ENCODE peak calls at places on chromosomes 1 and 21, in seven cellular contexts. V is CD4-positive, alpha-beta memory T cell; U is prostate gland; R is naive thymus-derived CD4-positive, alpha-beta T cell; N is heart left ventricle; L is sigmoid colon; D is suprapubic skin. H is an unnamed sample.

GRCh38 chr1:75542818-75543570 is 67.9 kb downstream of the SLC44A5 start:
- DNase-seq in V (no peak), U (no peak), R (no peak), N (no peak), L (no peak), D (no peak), H (no peak)

GRCh38 chr1:36206323-36206858 is 17.9 kb upstream of the THRAP3 start:
- DNase-seq in V (no peak), U (no peak), R (no peak), N (no peak), L (no peak), D (no peak), H (no peak)

GRCh38 chr1:205537386-205538018 is 33.0 kb downstream of the CDK18 start:
- DNase-seq in V (no peak), U (no peak), R (no peak), N (peak; percentile 5), L (peak; percentile 27), D (peak; percentile 31), H (no peak)

GRCh38 chr1:207073906-207074820 is 14.5 kb upstream of the C4BPB start:
- DNase-seq in V (no peak), U (no peak), R (no peak), N (no peak), L (no peak), D (no peak), H (no peak)

GRCh38 chr1:201272838-201273237 is 10.5 kb upstream of the PKP1 start:
- DNase-seq in V (no peak), U (no peak), R (no peak), N (no peak), L (no peak), D (peak; percentile 65), H (no peak)

GRCh38 chr1:41371630-41372599 is 10.7 kb downstream of the FOXO6 start:
- DNase-seq in V (no peak), U (no peak), R (no peak), N (peak; percentile 52), L (no peak), D (no peak), H (no peak)

GRCh38 chr1:3610165-3610822 is 1.0 kb downstream of the MEGF6 start:
- DNase-seq in V (no peak), U (no peak), R (no peak), N (no peak), L (no peak), D (no peak), H (no peak)

GRCh38 chr1:57712846-57713245 is 289.0 kb upstream of the DAB1 start:
- DNase-seq in V (no peak), U (no peak), R (no peak), N (no peak), L (no peak), D (no peak), H (no peak)

GRCh38 chr1:9289724-9290493 is 2.8 kb upstream of the SPSB1 start:
- DNase-seq in V (no peak), U (peak; percentile 27), R (no peak), N (no peak), L (peak; percentile 89), D (no peak), H (peak; percentile 87)

GRCh38 chr1:179714623-179715022 is 28.5 kb upstream of the FAM163A start:
- DNase-seq in V (no peak), U (no peak), R (no peak), N (no peak), L (no peak), D (no peak), H (no peak)

GRCh38 chr1:179714159-179714558 is 28.9 kb upstream of the FAM163A start:
- DNase-seq in V (no peak), U (no peak), R (no peak), N (no peak), L (no peak), D (no peak), H (no peak)

DNA sequence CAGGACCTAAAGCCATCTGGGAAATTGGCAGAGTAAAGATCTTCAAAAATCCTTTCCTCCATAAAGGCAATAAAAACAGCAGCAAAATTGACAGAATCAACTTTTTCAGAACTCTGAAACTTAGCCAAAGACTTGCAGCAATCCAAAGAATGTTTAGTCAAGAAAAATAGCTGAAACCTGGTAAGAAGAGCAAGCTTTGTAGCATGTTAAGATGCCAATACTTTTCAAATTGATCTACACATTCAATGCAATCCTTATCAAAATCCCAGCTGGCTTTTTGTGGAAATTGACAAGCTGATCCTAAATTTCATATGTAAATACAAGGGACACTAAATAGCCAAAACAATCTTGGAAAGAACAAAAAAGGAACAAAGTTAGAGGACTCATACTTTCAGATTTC is 23.8 kb upstream of the FAM163A start:
- DNase-seq in V (no peak), U (no peak), R (no peak), N (no peak), L (no peak), D (no peak), H (no peak)
- H3K9me3 ChIP-seq in V (no peaks in the 10 kb centered on the region), U (no peaks in the 10 kb centered on the region), R (no peaks in the 10 kb centered on the region), N (peaks cover 65% of the 10 kb centered on the region), L (no peaks in the 10 kb centered on the region), D (peaks cover 36% of the 10 kb centered on the region), H (no peaks in the 10 kb centered on the region)

GRCh38 chr21:8992731-8993174 is 1528.6 kb upstream of the TPTE start:
- DNase-seq in V (no peak), U (no peak), R (no peak), N (no peak), L (peak; percentile 65), D (peak; percentile 83), H (no peak)

GRCh38 chr21:8994640-8995511 is 1526.5 kb upstream of the TPTE start:
- DNase-seq in V (no peak), U (no peak), R (no peak), N (no peak), L (no peak), D (no peak), H (no peak)

GRCh38 chr21:8993943-8994639 is 1527.3 kb upstream of the TPTE start:
- DNase-seq in V (no peak), U (no peak), R (no peak), N (no peak), L (no peak), D (no peak), H (no peak)

GRCh38 chr21:8991968-8992621 is 1529.3 kb upstream of the TPTE start:
- DNase-seq in V (no peak), U (no peak), R (no peak), N (no peak), L (peak; percentile 53), D (no peak), H (no peak)

DNA sequence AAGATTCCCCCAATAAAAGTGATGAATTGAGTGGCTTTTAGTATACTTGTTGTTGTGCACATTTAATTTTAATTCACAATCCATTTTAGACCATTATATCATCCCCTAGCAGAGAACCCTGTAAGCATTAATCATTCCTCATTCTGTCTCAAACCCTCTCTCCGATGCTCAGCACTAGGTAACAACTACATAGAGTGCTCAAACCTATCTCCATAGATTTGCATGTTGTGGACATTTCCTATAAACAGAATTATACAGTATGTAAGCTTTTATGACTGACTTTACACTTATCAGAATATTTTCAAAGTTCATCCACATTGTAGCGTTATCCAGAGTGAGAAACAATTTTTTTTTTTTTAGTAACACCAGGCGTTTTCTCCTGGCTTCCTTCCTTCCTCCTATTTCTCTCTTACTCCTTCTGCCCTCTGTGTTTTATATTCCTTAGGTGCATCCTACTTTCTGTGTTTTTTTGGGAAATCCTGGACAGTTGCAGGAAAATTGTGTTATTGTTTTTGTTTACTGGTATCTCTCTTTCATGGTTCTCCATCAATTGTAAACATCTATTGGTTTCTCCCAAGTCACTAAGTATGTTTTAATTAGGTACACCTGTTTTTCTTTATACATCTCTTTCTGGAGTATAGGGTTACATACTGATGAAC is 1528.0 kb upstream of the TPTE start:
- DNase-seq in V (no peak), U (no peak), R (no peak), N (no peak), L (no peak), D (no peak), H (no peak)
- H3K27me3 ChIP-seq in V (no peaks in the 10 kb centered on the region), U (no peaks in the 10 kb centered on the region), R (no peaks in the 10 kb centered on the region), N (peaks cover 61% of the 10 kb centered on the region), L (no peaks in the 10 kb centered on the region), D (peaks cover 10% of the 10 kb centered on the region), H (peaks cover 9% of the 10 kb centered on the region)

GRCh38 chr1:11507309-11507708 is 28.4 kb downstream of the DISP3 start:
- DNase-seq in V (no peak), U (no peak), R (no peak), N (no peak), L (peak; percentile 19), D (peak; percentile 9), H (no peak)
- H3K9me3 ChIP-seq in V (no peaks in the 10 kb centered on the region), U (no peaks in the 10 kb centered on the region), R (peaks cover 9% of the 10 kb centered on the region), N (peaks cover 43% of the 10 kb centered on the region), L (no peaks in the 10 kb centered on the region), D (peaks cover 9% of the 10 kb centered on the region), H (no peaks in the 10 kb centered on the region)

GRCh38 chr1:156399355-156400125 is 30.5 kb downstream of the RHBG start:
- DNase-seq in V (no peak), U (no peak), R (no peak), N (no peak), L (no peak), D (no peak), H (no peak)

GRCh38 chr1:156402621-156403020 is 33.6 kb downstream of the RHBG start:
- DNase-seq in V (no peak), U (no peak), R (no peak), N (no peak), L (no peak), D (no peak), H (no peak)

GRCh38 chr1:156401681-156402081 is 32.7 kb downstream of the RHBG start:
- DNase-seq in V (no peak), U (no peak), R (no peak), N (no peak), L (no peak), D (no peak), H (no peak)

GRCh38 chr1:156400191-156400920 is 31.3 kb downstream of the RHBG start:
- DNase-seq in V (no peak), U (no peak), R (no peak), N (no peak), L (no peak), D (no peak), H (no peak)

GRCh38 chr1:156401175-156401574 is 32.2 kb downstream of the RHBG start:
- DNase-seq in V (no peak), U (no peak), R (no peak), N (no peak), L (no peak), D (no peak), H (no peak)
- H3K27me3 ChIP-seq in V (no peaks in the 10 kb centered on the region), U (peaks cover 4% of the 10 kb centered on the region), R (no peaks in the 10 kb centered on the region), N (peaks cover 47% of the 10 kb centered on the region), L (peaks cover 3% of the 10 kb centered on the region), D (peaks cover 54% of the 10 kb centered on the region), H (no peaks in the 10 kb centered on the region)